ENCODE peak calls at places on chromosomes 16 and 17, in five cellular contexts. A is endothelial cell of umbilical vein, Q is AG08395, C is mucosa of descending colon, N is uterus. J is an unnamed sample.

GRCh38 chr17:6455321-6455705 is 11.1 kb downstream of the PIMREG start:
- DNase-seq in C (peak; percentile 56), N (no peak), A (no peak), Q (no peak), J (peak; percentile 67)

GRCh38 chr17:35740997-35741931 is 9.8 kb downstream of the RASL10B start:
- DNase-seq in Q (no peak), N (no peak), A (no peak), C (no peak), J (peak; percentile 54)

GRCh38 chr17:16915752-16916556 is 56.0 kb downstream of the TNFRSF13B start:
- DNase-seq in C (peak; percentile 81), Q (peak; percentile 69), A (peak; percentile 17), N (no peak), J (peak; percentile 80)

GRCh38 chr17:40956401-40957254 is 10.1 kb downstream of the KRT39 start:
- DNase-seq in A (no peak), N (no peak), Q (peak; percentile 52), C (no peak), J (no peak)

GRCh38 chr16:69940676-69941075 is 10.5 kb upstream of the CLEC18A start:
- DNase-seq in A (no peak), Q (no peak), C (no peak), N (no peak), J (no peak)

GRCh38 chr17:21113706-21114105 is 13.1 kb upstream of the DHRS7B start:
- DNase-seq in Q (no peak), C (no peak), N (no peak), A (no peak), J (no peak)

GRCh38 chr16:19179890-19180490 is 11.9 kb downstream of the SYT17 start:
- DNase-seq in A (peak; percentile 63), Q (peak; percentile 69), N (peak; percentile 35), C (peak; percentile 81), J (peak; percentile 61)

GRCh38 chr17:72120878-72121163 is at the start of gene SOX9:
- DNase-seq in Q (peak; percentile 97), N (no peak), C (peak; percentile 90), A (no peak), J (peak; percentile 98)

GRCh38 chr17:21388066-21388465 is 11.9 kb downstream of the KCNJ12 start:
- DNase-seq in A (no peak), C (no peak), Q (no peak), N (no peak), J (no peak)

GRCh38 chr17:27461192-27461859 is 5.1 kb downstream of the KSR1 start:
- DNase-seq in Q (no peak), C (no peak), A (no peak), N (no peak), J (peak; percentile 85)

GRCh38 chr16:58850627-58851024 is 116.5 kb upstream of the GOT2 start:
- DNase-seq in A (no peak), C (no peak), N (no peak), Q (no peak), J (peak; percentile 41)

GRCh38 chr16:53915452-53916160 is 211.7 kb downstream of the FTO start:
- DNase-seq in C (no peak), A (no peak), N (no peak), Q (no peak), J (no peak)

GRCh38 chr17:35780876-35781409 is 14.5 kb downstream of the MMP28 start:
- DNase-seq in A (no peak), C (no peak), N (no peak), Q (no peak), J (no peak)

GRCh38 chr16:56257260-56257659 is 66.0 kb downstream of the GNAO1 start:
- DNase-seq in N (peak; percentile 22), A (no peak), Q (no peak), C (peak; percentile 65), J (no peak)

GRCh38 chr16:71441348-71441781 is 489 bp downstream of the TLE7 start:
- DNase-seq in Q (no peak), C (no peak), A (no peak), N (no peak), J (peak; percentile 14)

GRCh38 chr16:31215287-31216115 is 1.4 kb downstream of the PYDC1 start:
- DNase-seq in N (peak; percentile 51), C (peak; percentile 67), Q (peak; percentile 83), A (peak; percentile 21), J (peak; percentile 85)

GRCh38 chr16:12661656-12662172 is 142.0 kb downstream of the CPPED1 start:
- DNase-seq in N (no peak), C (peak; percentile 48), Q (peak; percentile 24), A (peak; percentile 65), J (peak; percentile 84)

J was measured in mesendoderm.